ENCODE peak calls at places on chromosomes 1 and 21, in five cellular contexts. One of them, this sample, is unnamed.

GRCh38 chr1:201653238-201653637 is 114.3 kb downstream of the NAV1 start:
- DNase-seq in Calu3: no peak
- DNase-seq in GM13976: no peak
- DNase-seq in ovary: no peak
- DNase-seq in GM20000: no peak
- DNase-seq in this sample: no peak

GRCh38 chr1:1391225-1391624 is 7.9 kb downstream of the CCNL2 start:
- DNase-seq in Calu3: no peak
- DNase-seq in GM13976: no peak
- DNase-seq in ovary: no peak
- DNase-seq in GM20000: no peak
- DNase-seq in this sample: no peak

GRCh38 chr1:6447016-6447817 is 18.8 kb downstream of the TNFRSF25 start:
- DNase-seq in Calu3: no peak
- DNase-seq in GM13976: no peak
- DNase-seq in ovary: no peak
- DNase-seq in GM20000: no peak
- DNase-seq in this sample: no peak

GRCh38 chr1:109185990-109186703 is 27.6 kb upstream of the SARS1 start:
- DNase-seq in Calu3: no peak
- DNase-seq in GM13976: no peak
- DNase-seq in ovary: no peak
- DNase-seq in GM20000: no peak
- DNase-seq in this sample: no peak

GRCh38 chr1:224510880-224511645 is 76.5 kb upstream of the WDR26 start:
- DNase-seq in Calu3: no peak
- DNase-seq in GM13976: no peak
- DNase-seq in ovary: no peak
- DNase-seq in GM20000: no peak
- DNase-seq in this sample: peak

GRCh38 chr21:42629856-42630410 is 23.5 kb upstream of the PDE9A start:
- DNase-seq in Calu3: no peak
- DNase-seq in GM13976: no peak
- DNase-seq in ovary: no peak
- DNase-seq in GM20000: no peak
- DNase-seq in this sample: no peak

GRCh38 chr21:46661211-46661625 is 25.7 kb downstream of the PRMT2 start:
- DNase-seq in Calu3: no peak
- DNase-seq in GM13976: peak
- DNase-seq in ovary: peak
- DNase-seq in GM20000: peak
- DNase-seq in this sample: peak

GRCh38 chr1:174982971-174983689 is 16.6 kb upstream of the CACYBP start:
- DNase-seq in Calu3: peak
- DNase-seq in GM13976: no peak
- DNase-seq in ovary: no peak
- DNase-seq in GM20000: no peak
- DNase-seq in this sample: peak

GRCh38 chr1:167627865-167628641 is 2.0 kb upstream of the RCSD1 start:
- DNase-seq in Calu3: no peak
- DNase-seq in GM13976: peak
- DNase-seq in ovary: no peak
- DNase-seq in GM20000: peak
- DNase-seq in this sample: no peak

GRCh38 chr1:160159846-160160245 is 8.4 kb downstream of the ATP1A4 start:
- DNase-seq in Calu3: no peak
- DNase-seq in GM13976: no peak
- DNase-seq in ovary: no peak
- DNase-seq in GM20000: no peak
- DNase-seq in this sample: no peak

GRCh38 chr1:160164121-160164520 is 12.7 kb downstream of the ATP1A4 start:
- DNase-seq in Calu3: no peak
- DNase-seq in GM13976: no peak
- DNase-seq in ovary: no peak
- DNase-seq in GM20000: no peak
- DNase-seq in this sample: no peak

GRCh38 chr1:160163612-160164011 is 12.2 kb downstream of the ATP1A4 start:
- DNase-seq in Calu3: no peak
- DNase-seq in GM13976: no peak
- DNase-seq in ovary: no peak
- DNase-seq in GM20000: no peak
- DNase-seq in this sample: no peak

GRCh38 chr1:160162936-160163335 is 11.5 kb downstream of the ATP1A4 start:
- DNase-seq in Calu3: no peak
- DNase-seq in GM13976: no peak
- DNase-seq in ovary: no peak
- DNase-seq in GM20000: no peak
- DNase-seq in this sample: no peak

GRCh38 chr1:160161965-160162705 is 10.7 kb downstream of the ATP1A4 start:
- DNase-seq in Calu3: no peak
- DNase-seq in GM13976: peak
- DNase-seq in ovary: no peak
- DNase-seq in GM20000: peak
- DNase-seq in this sample: peak
- TF ChIP-seq CTCF in Calu3: no peak
- TF ChIP-seq CTCF in GM13976: peak
- TF ChIP-seq CTCF in ovary: no peak
- TF ChIP-seq CTCF in GM20000: peak
- TF ChIP-seq CTCF in this sample: peak

GRCh38 chr1:91243171-91243570 is 161.5 kb downstream of the HFM1 start:
- DNase-seq in Calu3: no peak
- DNase-seq in GM13976: no peak
- DNase-seq in ovary: no peak
- DNase-seq in GM20000: no peak
- DNase-seq in this sample: no peak

GRCh38 chr1:91245437-91245836 is 159.2 kb downstream of the HFM1 start:
- DNase-seq in Calu3: no peak
- DNase-seq in GM13976: no peak
- DNase-seq in ovary: no peak
- DNase-seq in GM20000: no peak
- DNase-seq in this sample: no peak

DNA sequence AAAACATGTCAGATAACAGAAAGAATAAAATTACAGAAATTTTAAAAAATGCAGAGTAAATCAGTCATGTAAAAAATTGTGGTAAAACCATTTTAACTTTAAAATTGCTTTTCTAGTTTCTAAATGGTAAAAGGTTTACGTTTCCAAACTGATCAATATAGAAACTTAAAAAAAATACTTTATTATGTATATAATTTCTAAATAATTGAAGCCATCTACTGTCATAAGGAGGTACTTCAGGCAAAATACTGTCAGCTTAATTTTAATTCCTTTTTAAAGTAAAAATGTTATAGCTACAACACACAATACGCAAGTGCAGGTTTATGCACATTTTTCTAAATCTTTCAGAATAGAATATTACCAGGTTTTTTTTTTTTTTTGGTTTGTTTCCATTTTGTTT is 159.9 kb downstream of the HFM1 start:
- DNase-seq in Calu3: no peak
- DNase-seq in GM13976: no peak
- DNase-seq in ovary: no peak
- DNase-seq in GM20000: no peak
- DNase-seq in this sample: no peak
- TF ChIP-seq CTCF in Calu3: no peak
- TF ChIP-seq CTCF in GM13976: no peak
- TF ChIP-seq CTCF in ovary: no peak
- TF ChIP-seq CTCF in GM20000: no peak
- TF ChIP-seq CTCF in this sample: peak

GRCh38 chr1:177998696-177999631 is 29.1 kb upstream of the SEC16B start:
- DNase-seq in Calu3: no peak
- DNase-seq in GM13976: no peak
- DNase-seq in ovary: no peak
- DNase-seq in GM20000: no peak
- DNase-seq in this sample: no peak
- TF ChIP-seq CTCF in Calu3: no peak
- TF ChIP-seq CTCF in GM13976: no peak
- TF ChIP-seq CTCF in ovary: no peak
- TF ChIP-seq CTCF in GM20000: no peak
- TF ChIP-seq CTCF in this sample: no peak

GRCh38 chr1:38814984-38815464 is 44.5 kb downstream of the RRAGC start:
- DNase-seq in Calu3: no peak
- DNase-seq in GM13976: no peak
- DNase-seq in ovary: no peak
- DNase-seq in GM20000: peak
- DNase-seq in this sample: no peak
- TF ChIP-seq CTCF in Calu3: no peak
- TF ChIP-seq CTCF in GM13976: no peak
- TF ChIP-seq CTCF in ovary: no peak
- TF ChIP-seq CTCF in GM20000: no peak
- TF ChIP-seq CTCF in this sample: no peak

GRCh38 chr21:26754853-26755252 is 90.4 kb downstream of the ADAMTS1 start:
- DNase-seq in Calu3: no peak
- DNase-seq in GM13976: no peak
- DNase-seq in ovary: no peak
- DNase-seq in GM20000: no peak
- DNase-seq in this sample: no peak
- TF ChIP-seq CTCF in Calu3: no peak
- TF ChIP-seq CTCF in GM13976: no peak
- TF ChIP-seq CTCF in ovary: no peak
- TF ChIP-seq CTCF in GM20000: no peak
- TF ChIP-seq CTCF in this sample: no peak

GRCh38 chr1:115293006-115293405 is 45.0 kb downstream of the NGF start:
- DNase-seq in Calu3: no peak
- DNase-seq in GM13976: no peak
- DNase-seq in ovary: no peak
- DNase-seq in GM20000: no peak
- DNase-seq in this sample: no peak

GRCh38 chr1:115289940-115290339 is 48.1 kb downstream of the NGF start:
- DNase-seq in Calu3: no peak
- DNase-seq in GM13976: no peak
- DNase-seq in ovary: no peak
- DNase-seq in GM20000: no peak
- DNase-seq in this sample: no peak

GRCh38 chr1:115291731-115292130 is 46.3 kb downstream of the NGF start:
- DNase-seq in Calu3: no peak
- DNase-seq in GM13976: no peak
- DNase-seq in ovary: no peak
- DNase-seq in GM20000: no peak
- DNase-seq in this sample: no peak

GRCh38 chr1:115286431-115287205 is 51.4 kb downstream of the NGF start:
- DNase-seq in Calu3: no peak
- DNase-seq in GM13976: no peak
- DNase-seq in ovary: no peak
- DNase-seq in GM20000: no peak
- DNase-seq in this sample: no peak

GRCh38 chr1:115288799-115289198 is 49.2 kb downstream of the NGF start:
- DNase-seq in Calu3: no peak
- DNase-seq in GM13976: no peak
- DNase-seq in ovary: no peak
- DNase-seq in GM20000: no peak
- DNase-seq in this sample: no peak
- TF ChIP-seq CTCF in Calu3: no peak
- TF ChIP-seq CTCF in GM13976: no peak
- TF ChIP-seq CTCF in ovary: no peak
- TF ChIP-seq CTCF in GM20000: no peak
- TF ChIP-seq CTCF in this sample: no peak

DNA sequence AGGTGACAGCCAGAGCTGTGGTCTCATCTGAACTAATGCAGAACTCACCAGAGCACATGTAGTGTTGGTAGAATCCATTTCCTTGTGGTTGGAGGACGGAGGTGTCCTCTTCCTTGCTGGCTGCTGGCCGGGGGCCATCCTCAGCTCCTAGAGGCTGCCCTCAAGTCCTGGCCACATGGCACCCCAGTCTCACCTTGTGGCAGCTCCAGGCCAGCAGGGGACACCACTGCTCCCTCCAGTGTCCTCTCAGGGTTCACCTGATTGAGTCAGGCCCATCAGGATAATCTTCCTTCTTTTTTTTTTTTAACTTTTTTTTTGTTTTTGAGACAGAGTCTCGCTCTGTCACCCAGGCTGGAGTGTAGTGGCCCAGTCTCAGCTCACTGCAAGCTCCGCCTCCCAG is 2.9 kb downstream of the KCNE1 start:
- DNase-seq in Calu3: no peak
- DNase-seq in GM13976: no peak
- DNase-seq in ovary: no peak
- DNase-seq in GM20000: peak
- DNase-seq in this sample: no peak
- TF ChIP-seq CTCF in Calu3: no peak
- TF ChIP-seq CTCF in GM13976: peak
- TF ChIP-seq CTCF in ovary: no peak
- TF ChIP-seq CTCF in GM20000: peak
- TF ChIP-seq CTCF in this sample: peak

GRCh38 chr1:200290010-200290685 is 119.7 kb downstream of the ZNF281 start:
- DNase-seq in Calu3: peak
- DNase-seq in GM13976: no peak
- DNase-seq in ovary: no peak
- DNase-seq in GM20000: no peak
- DNase-seq in this sample: no peak
- TF ChIP-seq CTCF in Calu3: peak
- TF ChIP-seq CTCF in GM13976: no peak
- TF ChIP-seq CTCF in ovary: no peak
- TF ChIP-seq CTCF in GM20000: no peak
- TF ChIP-seq CTCF in this sample: no peak

This sample was measured in IMR-90.